ENCODE peak calls at places on chromosome 10, in eight cellular contexts. R is fibroblast of the aortic adventitia; D is stimulated activated CD4-positive, alpha-beta T cell treated with anti-CD3 and anti-CD28 coated beads, Interleukin-4, amount 100 ng/mL, for 48 hours; J is activated T-helper 1 cell treated with Interleukin-2 at 50 U/mL for 16 hours; Y is adrenal gland; N is stimulated activated naive CD4-positive, alpha-beta T cell; V is activated CD8-positive, alpha-beta T cell treated with anti-CD3 and anti-CD28 coated beads for 36 hours; S is activated T-cell treated with anti-CD3 and anti-CD28 coated beads, Interleukin-2, amount 50 U/mL, for 48 hours. G is an unnamed sample.

GRCh38 chr10:5904227-5904626 is 14.2 kb downstream of the FBH1 start:
- DNase-seq in J (no peak), D (no peak), R (no peak), V (no peak), Y (no peak), S (no peak), N (no peak), G (no peak)

GRCh38 chr10:58651040-58651439 is 138.4 kb downstream of the BICC1 start:
- DNase-seq in R (peak), V (no peak), S (no peak), Y (peak), J (no peak), D (no peak), N (no peak), G (no peak)

GRCh38 chr10:5964736-5965135 is 12.6 kb downstream of the IL15RA start:
- DNase-seq in D (no peak), Y (no peak), J (no peak), R (no peak), V (no peak), S (no peak), N (no peak), G (no peak)

GRCh38 chr10:126166797-126167196 is 221.5 kb downstream of the ADAM12 start:
- DNase-seq in S (no peak), D (peak), Y (no peak), N (no peak), R (no peak), V (peak), J (no peak), G (no peak)

GRCh38 chr10:102399217-102400021 is 3.9 kb downstream of the NFKB2 start:
- DNase-seq in R (peak), V (peak), Y (peak), J (peak), N (peak), S (peak), D (peak), G (peak)

GRCh38 chr10:11823122-11823988 is at the start of gene PROSER2:
- DNase-seq in R (peak), V (peak), J (no peak), N (peak), Y (no peak), S (peak), D (peak), G (peak)

GRCh38 chr10:114764656-114765055 is 56.9 kb upstream of the FHIP2A start:
- DNase-seq in R (no peak), J (no peak), N (no peak), Y (no peak), S (no peak), V (no peak), D (no peak), G (no peak)

GRCh38 chr10:29435809-29436501 is 147.1 kb downstream of the LYZL1 start:
- DNase-seq in N (no peak), R (peak), D (no peak), V (no peak), Y (no peak), J (no peak), S (no peak), G (no peak)

GRCh38 chr10:113053091-113053490 is 103.0 kb downstream of the TCF7L2 start:
- DNase-seq in J (no peak), Y (no peak), V (no peak), N (no peak), R (peak), D (no peak), S (no peak), G (no peak)

GRCh38 chr10:62048473-62048872 is 147.0 kb downstream of the ARID5B start:
- DNase-seq in D (no peak), R (no peak), N (no peak), J (no peak), S (no peak), Y (no peak), V (no peak), G (no peak)

GRCh38 chr10:23884671-23885070 is 324.3 kb upstream of the KIAA1217 start:
- DNase-seq in D (no peak), S (no peak), Y (no peak), J (no peak), R (no peak), V (no peak), N (no peak), G (no peak)

GRCh38 chr10:71217266-71218045 is 5.1 kb downstream of the UNC5B start:
- DNase-seq in J (no peak), N (no peak), D (no peak), V (peak), S (no peak), R (no peak), Y (no peak), G (no peak)

GRCh38 chr10:124105594-124105993 is 12.2 kb upstream of the CHST15 start:
- DNase-seq in S (no peak), J (no peak), D (no peak), Y (no peak), V (no peak), N (no peak), R (no peak), G (no peak)

GRCh38 chr10:31536297-31536696 is 217.3 kb downstream of the ZEB1 start:
- DNase-seq in N (no peak), D (no peak), Y (no peak), V (no peak), J (no peak), S (no peak), R (peak), G (no peak)

GRCh38 chr10:114518401-114519305 is 114.4 kb upstream of the AFAP1L2 start:
- DNase-seq in J (no peak), N (no peak), Y (no peak), D (no peak), S (no peak), V (no peak), R (no peak), G (no peak)

GRCh38 chr10:126049741-126050140 is 153.4 kb downstream of the FANK1 start:
- DNase-seq in D (no peak), Y (no peak), N (no peak), J (no peak), S (no peak), V (no peak), R (peak), G (no peak)